ENCODE peak calls at places on chromosomes 16 and 17, in five cellular contexts. T, A, U, L and O are unnamed samples.

GRCh38 chr17:62064791-62065563 is at the start of gene MED13:
- DNase-seq in U (peak; percentile 32), L (peak; percentile 63), A (no peak), T (peak; percentile 69), O (peak; percentile 64)

GRCh38 chr17:78995761-78996451 is 13.7 kb downstream of the CANT1 start:
- DNase-seq in A (no peak), T (no peak), U (no peak), L (no peak), O (no peak)

GRCh38 chr16:27847030-27847550 is 216.4 kb downstream of the GSG1L start:
- DNase-seq in L (no peak), U (no peak), A (no peak), T (no peak), O (no peak)

GRCh38 chr17:27559996-27560481 is 70.9 kb upstream of the LGALS9 start:
- DNase-seq in U (no peak), L (no peak), T (no peak), A (no peak), O (no peak)

GRCh38 chr17:37698132-37698615 is 46.7 kb downstream of the HNF1B start:
- DNase-seq in U (peak; percentile 95), L (no peak), A (no peak), T (peak; percentile 58), O (no peak)

GRCh38 chr16:81650982-81651562 is 128.0 kb upstream of the PLCG2 start:
- DNase-seq in L (peak; percentile 71), T (no peak), A (no peak), U (no peak), O (peak; percentile 55)

GRCh38 chr17:4956493-4957061 is 5.7 kb downstream of the ENO3 start:
- DNase-seq in U (no peak), A (no peak), L (peak; percentile 59), T (no peak), O (peak; percentile 90)

GRCh38 chr17:45052052-45052772 is 780 bp upstream of the DCAKD start:
- DNase-seq in L (peak; percentile 55), U (peak; percentile 18), T (no peak), A (no peak), O (peak; percentile 52)

GRCh38 chr16:3654249-3654991 is at the start of gene DNASE1:
- DNase-seq in L (peak; percentile 90), T (peak; percentile 74), U (peak; percentile 91), A (peak; percentile 9), O (peak; percentile 93)

GRCh38 chr16:71426069-71426879 is 15.6 kb downstream of the TLE7 start:
- DNase-seq in U (peak; percentile 99), L (peak; percentile 70), T (peak; percentile 97), A (peak; percentile 67), O (peak; percentile 95)

GRCh38 chr16:58284488-58284887 is 10.3 kb downstream of the PRSS54 start:
- DNase-seq in U (no peak), L (peak; percentile 32), T (no peak), A (no peak), O (no peak)

GRCh38 chr16:46627746-46628145 is 6.6 kb upstream of the SHCBP1 start:
- DNase-seq in L (peak; percentile 28), T (no peak), A (no peak), U (no peak), O (no peak)

GRCh38 chr17:58082870-58083490 is at the start of gene DYNLL2:
- DNase-seq in T (peak; percentile 97), U (peak; percentile 85), L (peak; percentile 96), A (peak; percentile 25), O (peak; percentile 99)

GRCh38 chr17:31405941-31406371 is 14.5 kb downstream of the RAB11FIP4 start:
- DNase-seq in L (no peak), A (no peak), U (no peak), T (no peak), O (peak; percentile 73)

GRCh38 chr17:43814714-43815113 is 18.2 kb downstream of the MPP3 start:
- DNase-seq in A (no peak), U (no peak), T (no peak), L (no peak), O (no peak)

GRCh38 chr17:75496005-75496404 is 19.3 kb downstream of the CASKIN2 start:
- DNase-seq in L (no peak), U (no peak), A (no peak), T (no peak), O (no peak)

GRCh38 chr16:2686912-2687507 is 4.7 kb downstream of the KCTD5 start:
- DNase-seq in A (peak; percentile 34), T (no peak), U (no peak), L (peak; percentile 44), O (no peak)

GRCh38 chr17:30832438-30832790 is 648 bp downstream of the ATAD5 start:
- DNase-seq in L (peak; percentile 60), A (no peak), U (no peak), T (no peak), O (peak; percentile 13)

GRCh38 chr17:67478266-67479118 is 101.4 kb downstream of the PITPNC1 start:
- DNase-seq in A (no peak), T (no peak), U (no peak), L (no peak), O (no peak)

GRCh38 chr17:28960256-28961106 is 9.2 kb upstream of the PHF12 start:
- DNase-seq in T (no peak), U (no peak), L (no peak), A (no peak), O (no peak)

GRCh38 chr16:74480150-74481029 is 59.1 kb upstream of the CLEC18B start:
- DNase-seq in L (peak; percentile 51), T (peak; percentile 85), U (no peak), A (no peak), O (no peak)

GRCh38 chr17:19344311-19345066 is 18.0 kb downstream of the B9D1 start:
- DNase-seq in T (no peak), U (no peak), L (no peak), A (no peak), O (no peak)

GRCh38 chr17:17388657-17389496 is 85.7 kb downstream of the NT5M start:
- DNase-seq in A (no peak), T (no peak), U (no peak), L (no peak), O (no peak)

GRCh38 chr17:17387461-17388362 is 84.5 kb downstream of the NT5M start:
- DNase-seq in L (peak; percentile 18), T (peak; percentile 75), A (no peak), U (peak; percentile 77), O (peak; percentile 89)

GRCh38 chr17:17385502-17385901 is 82.3 kb downstream of the NT5M start:
- DNase-seq in A (no peak), U (no peak), L (no peak), T (no peak), O (no peak)

GRCh38 chr17:17386143-17386800 is 83.1 kb downstream of the NT5M start:
- DNase-seq in U (no peak), A (no peak), T (no peak), L (no peak), O (no peak)

GRCh38 chr17:17387017-17387416 is 83.8 kb downstream of the NT5M start:
- DNase-seq in T (no peak), U (no peak), A (no peak), L (no peak), O (no peak)
- TF ChIP-seq JUNB in T (no peak), U (no peak), A (no peak), L (no peak), O (no peak)

DNA sequence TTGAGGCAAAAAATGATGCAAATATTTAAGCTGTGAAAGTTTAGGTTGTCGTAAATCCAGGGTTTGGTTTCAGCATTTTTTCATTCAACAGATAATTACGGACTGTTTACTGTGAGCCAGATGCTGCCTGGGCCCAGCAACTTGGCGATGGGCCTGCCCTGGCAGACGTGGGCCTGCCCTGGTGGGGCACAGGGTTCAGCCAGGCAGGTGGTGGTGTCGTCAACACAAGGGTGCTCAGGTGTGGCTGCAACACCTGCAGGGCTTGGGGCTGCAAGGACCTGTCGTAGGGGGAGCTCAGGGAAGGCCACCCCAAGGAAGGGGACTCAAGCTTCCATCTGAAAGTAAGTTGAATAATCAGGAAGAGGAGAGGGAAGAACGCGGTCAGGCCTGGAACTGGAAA is 15.1 kb downstream of the ZC3H18 start:
- DNase-seq in L (no peak), T (no peak), A (no peak), U (no peak), O (no peak)
- TF ChIP-seq JUNB in L (no peak), T (no peak), A (no peak), U (no peak), O (no peak)

DNA sequence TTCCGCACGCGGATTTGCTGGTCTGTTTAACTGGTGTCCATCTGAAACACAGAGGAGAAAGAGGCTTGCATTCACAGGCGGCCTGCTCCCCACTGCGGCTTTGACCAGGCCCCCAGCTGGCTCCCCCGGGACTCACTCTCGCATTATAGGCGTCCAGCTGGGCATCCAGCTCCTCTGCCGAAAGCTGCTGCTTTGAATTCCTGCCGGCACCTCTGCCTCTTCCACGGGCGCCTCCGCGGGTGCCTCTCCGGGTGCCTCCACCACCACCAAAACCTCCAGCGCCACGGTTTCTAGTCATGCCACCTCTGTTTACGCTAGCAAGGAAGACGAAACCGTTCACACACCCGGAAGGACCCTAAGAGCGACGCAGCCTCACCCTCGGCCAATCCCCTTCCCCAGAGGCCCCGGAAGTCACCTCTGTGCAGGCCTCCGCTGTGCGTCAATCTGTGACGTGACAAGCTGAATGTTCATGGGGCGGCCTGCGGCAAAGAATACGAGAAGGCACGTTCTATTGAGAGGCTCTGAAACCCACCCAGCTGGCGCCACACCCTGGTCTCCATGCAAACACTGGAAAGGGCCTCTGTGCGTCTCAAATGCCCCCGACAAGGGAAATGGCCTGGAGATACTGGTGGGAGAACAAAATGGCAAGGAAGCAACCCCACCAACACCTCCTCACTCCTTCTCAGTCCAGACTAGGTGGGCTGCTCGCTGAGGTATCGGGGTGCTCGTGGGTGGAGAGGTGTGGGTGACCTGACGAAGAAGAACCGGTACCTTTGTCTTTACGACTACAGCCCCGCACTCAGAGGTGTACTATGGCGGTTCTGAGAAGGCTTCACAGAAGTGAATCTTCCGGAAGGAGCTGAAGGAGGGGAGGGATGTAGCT is 3.0 kb downstream of the ALYREF start:
- DNase-seq in U (no peak), T (no peak), L (no peak), A (no peak), O (no peak)
- TF ChIP-seq JUNB in U (no peak), T (no peak), L (no peak), A (no peak), O (no peak)

GRCh38 chr17:74148446-74148845 is 55.0 kb upstream of the RPL38 start:
- DNase-seq in T (no peak), A (no peak), L (no peak), U (no peak), O (no peak)

GRCh38 chr17:74148901-74149596 is 54.4 kb upstream of the RPL38 start:
- DNase-seq in U (no peak), L (no peak), T (no peak), A (no peak), O (no peak)

GRCh38 chr17:74145756-74146155 is 57.7 kb upstream of the RPL38 start:
- DNase-seq in L (no peak), T (no peak), A (no peak), U (no peak), O (no peak)

GRCh38 chr17:74147966-74148365 is 55.5 kb upstream of the RPL38 start:
- DNase-seq in A (no peak), L (no peak), U (no peak), T (no peak), O (no peak)

DNA sequence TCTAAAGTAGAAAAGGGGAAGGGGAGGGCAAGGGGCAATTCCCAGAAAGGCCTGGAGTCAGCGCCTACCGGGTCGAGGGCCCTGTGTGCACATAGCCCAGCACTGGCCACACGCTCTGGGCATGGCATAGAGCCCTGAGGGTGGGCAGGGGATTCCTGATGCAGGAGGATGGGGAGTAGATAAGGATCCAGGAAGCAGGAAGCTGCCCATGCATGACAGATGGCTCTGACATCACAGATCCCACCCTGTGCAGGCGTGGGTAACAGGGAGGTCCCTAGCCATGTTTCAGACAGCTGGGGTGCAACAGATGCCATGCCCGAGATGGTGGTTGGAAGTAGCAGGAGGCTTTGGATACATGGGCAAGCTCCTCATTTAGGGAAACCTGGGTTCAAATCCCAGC is 56.0 kb upstream of the RPL38 start:
- DNase-seq in T (no peak), A (no peak), U (no peak), L (no peak), O (no peak)
- TF ChIP-seq JUNB in T (no peak), A (no peak), U (no peak), L (no peak), O (no peak)

GRCh38 chr17:39281806-39282205 is 56.1 kb upstream of the STAC2 start:
- DNase-seq in T (no peak), A (no peak), L (peak; percentile 18), U (no peak), O (no peak)
- TF ChIP-seq JUNB in T (no peak), A (no peak), L (no peak), U (no peak), O (no peak)